ENCODE peak calls at places on chromosomes 5 and 9, in eight cellular contexts. G, E, B, X, W, M, J and H are unnamed samples.

GRCh38 chr9:108434036-108434435 is 421.8 kb downstream of the ACTL7B start:
- DNase-seq in G (no peak), E (no peak), B (no peak), X (no peak), W (no peak), M (no peak), J (no peak), H (no peak)

GRCh38 chr9:109733690-109734089 is 46.3 kb upstream of the PALM2AKAP2 start:
- DNase-seq in G (no peak), E (no peak), B (peak), X (peak), W (peak), M (no peak), J (no peak), H (no peak)

GRCh38 chr5:177471610-177472356 is 1.7 kb downstream of the DBN1 start:
- DNase-seq in G (no peak), E (no peak), B (no peak), X (no peak), W (peak), M (peak), J (no peak), H (no peak)

GRCh38 chr5:143218563-143219170 is 184.8 kb downstream of the NR3C1 start:
- DNase-seq in G (no peak), E (no peak), B (no peak), X (no peak), W (no peak), M (no peak), J (no peak), H (no peak)

GRCh38 chr5:150410524-150411244 is 2.0 kb downstream of the CD74 start:
- DNase-seq in G (peak), E (peak), B (peak), X (peak), W (peak), M (peak), J (no peak), H (peak)

GRCh38 chr5:72860499-72860898 is 44.0 kb downstream of the TNPO1 start:
- DNase-seq in G (no peak), E (no peak), B (no peak), X (no peak), W (peak), M (no peak), J (no peak), H (no peak)

GRCh38 chr9:71147368-71147767 is 25.9 kb upstream of the TRPM3 start:
- DNase-seq in G (no peak), E (no peak), B (no peak), X (no peak), W (no peak), M (no peak), J (no peak), H (no peak)

GRCh38 chr5:177077335-177077734 is 9.4 kb upstream of the FGFR4 start:
- DNase-seq in G (no peak), E (no peak), B (no peak), X (no peak), W (no peak), M (no peak), J (no peak), H (no peak)

GRCh38 chr9:88224938-88225337 is 86.7 kb upstream of the SPATA31C2 start:
- DNase-seq in G (no peak), E (no peak), B (no peak), X (no peak), W (no peak), M (no peak), J (no peak), H (no peak)

GRCh38 chr9:969310-969692 is 7.2 kb upstream of the DMRT3 start:
- DNase-seq in G (no peak), E (no peak), B (no peak), X (no peak), W (no peak), M (no peak), J (no peak), H (no peak)

GRCh38 chr5:109921735-109922395 is 232.1 kb downstream of the MAN2A1 start:
- DNase-seq in G (peak), E (no peak), B (no peak), X (no peak), W (no peak), M (no peak), J (no peak), H (no peak)

GRCh38 chr5:126732716-126733115 is 44.2 kb upstream of the LMNB1 start:
- DNase-seq in G (no peak), E (no peak), B (no peak), X (no peak), W (no peak), M (no peak), J (no peak), H (no peak)

GRCh38 chr5:179297026-179297425 is 48.2 kb downstream of the ADAMTS2 start:
- DNase-seq in G (no peak), E (peak), B (no peak), X (no peak), W (no peak), M (no peak), J (no peak), H (no peak)

GRCh38 chr9:130849356-130849755 is 14.3 kb downstream of the ABL1 start:
- DNase-seq in G (no peak), E (peak), B (no peak), X (no peak), W (no peak), M (no peak), J (no peak), H (no peak)

GRCh38 chr9:93033541-93033940 is 25.0 kb upstream of the SUSD3 start:
- DNase-seq in G (no peak), E (no peak), B (no peak), X (no peak), W (no peak), M (no peak), J (no peak), H (no peak)

GRCh38 chr9:131627846-131628820 is 82.8 kb downstream of the PRRT1B start:
- DNase-seq in G (peak), E (no peak), B (no peak), X (no peak), W (no peak), M (no peak), J (peak), H (no peak)

GRCh38 chr9:123590499-123590898 is 234.5 kb downstream of the CRB2 start:
- DNase-seq in G (no peak), E (no peak), B (no peak), X (no peak), W (no peak), M (no peak), J (no peak), H (no peak)

GRCh38 chr5:128777052-128777451 is 188.2 kb upstream of the SLC27A6 start:
- DNase-seq in G (peak), E (no peak), B (no peak), X (no peak), W (no peak), M (peak), J (no peak), H (no peak)

GRCh38 chr9:89740722-89741121 is 135.9 kb downstream of the GADD45G start:
- DNase-seq in G (peak), E (no peak), B (no peak), X (no peak), W (no peak), M (no peak), J (peak), H (no peak)

GRCh38 chr5:76556511-76557221 is 66.5 kb downstream of the F2RL2 start:
- DNase-seq in G (no peak), E (no peak), B (no peak), X (no peak), W (no peak), M (no peak), J (no peak), H (no peak)

GRCh38 chr5:135027699-135028615 is 6.1 kb downstream of the PITX1 start:
- DNase-seq in G (no peak), E (no peak), B (no peak), X (no peak), W (no peak), M (no peak), J (no peak), H (no peak)

GRCh38 chr9:127057970-127058644 is 64.3 kb downstream of the ANGPTL2 start:
- DNase-seq in G (no peak), E (no peak), B (no peak), X (no peak), W (no peak), M (no peak), J (no peak), H (no peak)

GRCh38 chr5:74648835-74649286 is 8.3 kb upstream of the ENC1 start:
- DNase-seq in G (peak), E (no peak), B (peak), X (no peak), W (peak), M (peak), J (no peak), H (no peak)

GRCh38 chr9:72467766-72468738 is 53.4 kb upstream of the TMC1 start:
- DNase-seq in G (no peak), E (no peak), B (no peak), X (no peak), W (no peak), M (no peak), J (no peak), H (no peak)

GRCh38 chr5:1634337-1634661 is 110.5 kb upstream of the LPCAT1 start:
- DNase-seq in G (no peak), E (no peak), B (no peak), X (no peak), W (no peak), M (no peak), J (no peak), H (no peak)

GRCh38 chr5:50874277-50874984 is 208.0 kb downstream of the PARP8 start:
- DNase-seq in G (no peak), E (no peak), B (peak), X (peak), W (no peak), M (no peak), J (no peak), H (no peak)

GRCh38 chr9:97600531-97601227 is 32.5 kb downstream of the TSTD2 start:
- DNase-seq in G (no peak), E (no peak), B (no peak), X (no peak), W (no peak), M (no peak), J (no peak), H (no peak)

GRCh38 chr5:142857405-142857804 is 87.2 kb downstream of the ARHGAP26 start:
- DNase-seq in G (no peak), E (no peak), B (no peak), X (no peak), W (no peak), M (no peak), J (no peak), H (no peak)

GRCh38 chr9:16246785-16247184 is 623.7 kb downstream of the BNC2 start:
- DNase-seq in G (no peak), E (no peak), B (no peak), X (no peak), W (peak), M (no peak), J (no peak), H (no peak)

GRCh38 chr5:68459093-68459492 is 243.5 kb downstream of the PIK3R1 start:
- DNase-seq in G (no peak), E (no peak), B (no peak), X (no peak), W (no peak), M (no peak), J (no peak), H (no peak)

GRCh38 chr5:66949066-66949465 is 247.5 kb downstream of the CD180 start:
- DNase-seq in G (no peak), E (no peak), B (no peak), X (no peak), W (no peak), M (no peak), J (no peak), H (no peak)

GRCh38 chr5:132094393-132095076 is 20.9 kb downstream of the CSF2 start:
- DNase-seq in G (no peak), E (no peak), B (peak), X (no peak), W (peak), M (peak), J (no peak), H (peak)